ENCODE peak calls at places on chromosomes 7 and 10, in five cellular contexts. One of them, this sample, is unnamed.

GRCh38 chr7:102264367-102264891 is 22.2 kb upstream of the SH2B2 start:
- DNase-seq in GM18507: no peak
- DNase-seq in effector CD8-positive, alpha-beta T cell: no peak
- DNase-seq in ACHN: no peak
- DNase-seq in EL: peak; percentile 45
- DNase-seq in this sample: no peak

GRCh38 chr10:52434734-52435133 is 120.7 kb downstream of the DKK1 start:
- DNase-seq in GM18507: no peak
- DNase-seq in effector CD8-positive, alpha-beta T cell: no peak
- DNase-seq in ACHN: no peak
- DNase-seq in EL: no peak
- DNase-seq in this sample: no peak

GRCh38 chr10:9222917-9223316 is 1168.4 kb downstream of the GATA3 start:
- DNase-seq in GM18507: no peak
- DNase-seq in effector CD8-positive, alpha-beta T cell: no peak
- DNase-seq in ACHN: peak; percentile 55
- DNase-seq in EL: peak; percentile 59
- DNase-seq in this sample: peak; percentile 52

GRCh38 chr10:43354325-43354635 is 17.2 kb upstream of the FXYD4 start:
- DNase-seq in GM18507: no peak
- DNase-seq in effector CD8-positive, alpha-beta T cell: no peak
- DNase-seq in ACHN: no peak
- DNase-seq in EL: no peak
- DNase-seq in this sample: no peak

GRCh38 chr10:86707505-86707904 is 39.2 kb downstream of the LDB3 start:
- DNase-seq in GM18507: no peak
- DNase-seq in effector CD8-positive, alpha-beta T cell: no peak
- DNase-seq in ACHN: no peak
- DNase-seq in EL: no peak
- DNase-seq in this sample: no peak

GRCh38 chr7:35519971-35520809 is 174.7 kb downstream of the HERPUD2 start:
- DNase-seq in GM18507: peak; percentile 50
- DNase-seq in effector CD8-positive, alpha-beta T cell: peak; percentile 2
- DNase-seq in ACHN: peak; percentile 82
- DNase-seq in EL: peak; percentile 69
- DNase-seq in this sample: peak; percentile 81

GRCh38 chr10:47344996-47345870 is 2.9 kb upstream of the RBP3 start:
- DNase-seq in GM18507: no peak
- DNase-seq in effector CD8-positive, alpha-beta T cell: no peak
- DNase-seq in ACHN: no peak
- DNase-seq in EL: no peak
- DNase-seq in this sample: no peak

GRCh38 chr10:102309236-102309635 is 63.9 kb downstream of the GBF1 start:
- DNase-seq in GM18507: no peak
- DNase-seq in effector CD8-positive, alpha-beta T cell: no peak
- DNase-seq in ACHN: no peak
- DNase-seq in EL: no peak
- DNase-seq in this sample: no peak

GRCh38 chr7:45998506-45998905 is 77.4 kb upstream of the IGFBP3 start:
- DNase-seq in GM18507: no peak
- DNase-seq in effector CD8-positive, alpha-beta T cell: no peak
- DNase-seq in ACHN: no peak
- DNase-seq in EL: no peak
- DNase-seq in this sample: no peak

GRCh38 chr7:99560834-99561734 is 2.6 kb downstream of the ZNF655 start:
- DNase-seq in GM18507: no peak
- DNase-seq in effector CD8-positive, alpha-beta T cell: no peak
- DNase-seq in ACHN: no peak
- DNase-seq in EL: no peak
- DNase-seq in this sample: no peak

GRCh38 chr7:75033064-75033463 is 40.5 kb downstream of the RCC1L start:
- DNase-seq in GM18507: no peak
- DNase-seq in effector CD8-positive, alpha-beta T cell: no peak
- DNase-seq in ACHN: peak; percentile 39
- DNase-seq in EL: no peak
- DNase-seq in this sample: no peak

GRCh38 chr10:30869566-30869965 is 162.1 kb downstream of the ZNF438 start:
- DNase-seq in GM18507: no peak
- DNase-seq in effector CD8-positive, alpha-beta T cell: no peak
- DNase-seq in ACHN: no peak
- DNase-seq in EL: no peak
- DNase-seq in this sample: no peak

GRCh38 chr7:29228289-29229011 is 33.9 kb downstream of the CHN2 start:
- DNase-seq in GM18507: no peak
- DNase-seq in effector CD8-positive, alpha-beta T cell: no peak
- DNase-seq in ACHN: no peak
- DNase-seq in EL: no peak
- DNase-seq in this sample: no peak

GRCh38 chr10:15842493-15843169 is 17.7 kb downstream of the MINDY3 start:
- DNase-seq in GM18507: no peak
- DNase-seq in effector CD8-positive, alpha-beta T cell: no peak
- DNase-seq in ACHN: no peak
- DNase-seq in EL: peak; percentile 15
- DNase-seq in this sample: no peak

GRCh38 chr10:3874988-3875841 is 90.2 kb upstream of the KLF6 start:
- DNase-seq in GM18507: no peak
- DNase-seq in effector CD8-positive, alpha-beta T cell: no peak
- DNase-seq in ACHN: no peak
- DNase-seq in EL: no peak
- DNase-seq in this sample: no peak

GRCh38 chr7:151968357-151968756 is 12.1 kb downstream of the GALNTL5 start:
- DNase-seq in GM18507: no peak
- DNase-seq in effector CD8-positive, alpha-beta T cell: no peak
- DNase-seq in ACHN: no peak
- DNase-seq in EL: no peak
- DNase-seq in this sample: no peak

GRCh38 chr7:46539892-46540483 is 618.9 kb upstream of the IGFBP3 start:
- DNase-seq in GM18507: no peak
- DNase-seq in effector CD8-positive, alpha-beta T cell: no peak
- DNase-seq in ACHN: no peak
- DNase-seq in EL: no peak
- DNase-seq in this sample: no peak

GRCh38 chr7:114107522-114107921 is 188.7 kb upstream of the PPP1R3A start:
- DNase-seq in GM18507: no peak
- DNase-seq in effector CD8-positive, alpha-beta T cell: no peak
- DNase-seq in ACHN: no peak
- DNase-seq in EL: no peak
- DNase-seq in this sample: no peak